ENCODE peak calls at places on chromosome 3, in ten cellular contexts. Q, P, D, L, F, M, I, G, X and O are unnamed samples.

GRCh38 chr3:194286747-194287146 is 64.4 kb downstream of the CPN2 start:
- DNase-seq in Q (no peak), I (no peak), M (peak; percentile 20), D (no peak), G (no peak), X (no peak), F (no peak), P (no peak), L (no peak), O (no peak)

GRCh38 chr3:196712514-196713413 is 587 bp downstream of the PIGX start:
- DNase-seq in L (no peak), I (peak; percentile 16), D (peak; percentile 55), M (peak; percentile 81), P (peak; percentile 39), Q (no peak), G (peak; percentile 62), X (peak; percentile 69), F (peak; percentile 25), O (peak; percentile 15)

GRCh38 chr3:53763353-53763752 is 82.9 kb downstream of the CHDH start:
- DNase-seq in I (no peak), D (no peak), Q (no peak), L (no peak), G (no peak), M (no peak), P (no peak), F (no peak), X (no peak), O (no peak)

GRCh38 chr3:195906865-195907729 is 1.3 kb downstream of the TNK2 start:
- DNase-seq in F (no peak), X (peak; percentile 13), D (peak; percentile 77), L (no peak), M (peak; percentile 15), G (no peak), P (no peak), Q (peak; percentile 1), I (peak; percentile 28), O (peak; percentile 67)

GRCh38 chr3:13027154-13027553 is 46.1 kb downstream of the IQSEC1 start:
- DNase-seq in G (no peak), Q (no peak), F (no peak), D (no peak), P (no peak), L (no peak), M (no peak), X (no peak), I (no peak), O (no peak)

GRCh38 chr3:185878920-185879319 is 54.1 kb upstream of the IGF2BP2 start:
- DNase-seq in P (no peak), M (no peak), G (no peak), X (no peak), I (no peak), F (no peak), D (no peak), L (no peak), Q (no peak), O (no peak)

GRCh38 chr3:38968403-38968802 is 83.3 kb downstream of the SCN11A start:
- DNase-seq in Q (no peak), M (no peak), X (no peak), D (no peak), L (no peak), I (no peak), F (no peak), G (no peak), P (no peak), O (no peak)

GRCh38 chr3:160667452-160667851 is 9.5 kb upstream of the ARL14 start:
- DNase-seq in I (no peak), F (peak; percentile 79), M (no peak), D (peak; percentile 77), Q (no peak), P (peak; percentile 62), X (peak; percentile 73), L (no peak), G (no peak), O (no peak)

GRCh38 chr3:8841472-8841871 is 72.1 kb upstream of the OXTR start:
- DNase-seq in D (no peak), F (peak; percentile 28), I (no peak), G (no peak), X (peak; percentile 29), P (no peak), Q (no peak), M (no peak), L (no peak), O (no peak)

GRCh38 chr3:47643092-47643491 is 64.4 kb upstream of the CSPG5 start:
- DNase-seq in M (no peak), F (no peak), G (no peak), L (no peak), X (no peak), I (no peak), D (no peak), P (no peak), Q (no peak), O (no peak)

GRCh38 chr3:20056727-20057611 is 16.7 kb downstream of the KAT2B start:
- DNase-seq in F (peak; percentile 89), I (no peak), P (peak; percentile 81), M (no peak), L (no peak), X (peak; percentile 74), Q (no peak), G (no peak), D (no peak), O (peak; percentile 35)

GRCh38 chr3:190731596-190731995 is 130.9 kb downstream of the GMNC start:
- DNase-seq in P (no peak), I (no peak), G (no peak), Q (no peak), F (no peak), L (no peak), D (no peak), X (no peak), M (no peak), O (no peak)

GRCh38 chr3:32681811-32682210 is 3.2 kb upstream of the CNOT10 start:
- DNase-seq in F (no peak), X (no peak), M (no peak), G (no peak), P (peak; percentile 5), L (no peak), I (no peak), Q (no peak), D (no peak), O (no peak)

GRCh38 chr3:148158210-148158609 is 539.5 kb upstream of the AGTR1 start:
- DNase-seq in G (peak; percentile 4), Q (no peak), F (no peak), M (no peak), D (peak; percentile 47), X (peak; percentile 64), I (no peak), L (no peak), P (peak; percentile 20), O (no peak)